ENCODE peak calls at places on chromosome 7, in five cellular contexts. D is IMR-90, P is neuronal stem cell, T is mesendoderm, B is H9. G is an unnamed sample.

GRCh38 chr7:33195264-33195663 is 65.9 kb downstream of the BBS9 start:
- DNase-seq in T (no peak), P (no peak), D (peak), B (no peak), G (no peak)

GRCh38 chr7:129066290-129067131 is 11.6 kb upstream of the TNPO3 start:
- DNase-seq in D (peak), B (peak), P (no peak), T (peak), G (no peak)

GRCh38 chr7:135129579-135129978 is 18.3 kb upstream of the TMEM140 start:
- DNase-seq in P (no peak), T (no peak), D (no peak), B (no peak), G (no peak)

GRCh38 chr7:106864298-106865081 is 592 bp upstream of the PIK3CG start:
- DNase-seq in B (no peak), D (no peak), P (no peak), T (no peak), G (no peak)

GRCh38 chr7:135664046-135664589 is 1.8 kb downstream of the STMP1 start:
- DNase-seq in P (no peak), D (peak), T (no peak), B (no peak), G (no peak)

GRCh38 chr7:142338633-142339501 is 81.0 kb upstream of the PRSS58 start:
- DNase-seq in B (peak), D (peak), T (peak), P (peak), G (peak)

GRCh38 chr7:130356121-130356759 is 11.6 kb downstream of the CPA5 start:
- DNase-seq in B (peak), P (peak), D (peak), T (peak), G (peak)

GRCh38 chr7:93890041-93890463 is 501 bp downstream of the TFPI2 start:
- DNase-seq in D (peak), P (peak), T (peak), B (peak), G (peak)

GRCh38 chr7:131122394-131122793 is 205.3 kb upstream of the MKLN1 start:
- DNase-seq in B (no peak), T (no peak), D (no peak), P (no peak), G (no peak)

GRCh38 chr7:586494-586893 is 66.8 kb upstream of the PDGFA start:
- DNase-seq in T (no peak), D (no peak), P (no peak), B (no peak), G (no peak)

GRCh38 chr7:590731-591551 is 71.3 kb upstream of the PDGFA start:
- DNase-seq in B (no peak), P (no peak), T (no peak), D (no peak), G (no peak)

GRCh38 chr7:587769-588168 is 68.1 kb upstream of the PDGFA start:
- DNase-seq in D (peak), B (no peak), P (no peak), T (peak), G (no peak)

GRCh38 chr7:591856-592628 is 72.4 kb upstream of the PDGFA start:
- DNase-seq in B (no peak), T (no peak), P (no peak), D (no peak), G (no peak)

DNA sequence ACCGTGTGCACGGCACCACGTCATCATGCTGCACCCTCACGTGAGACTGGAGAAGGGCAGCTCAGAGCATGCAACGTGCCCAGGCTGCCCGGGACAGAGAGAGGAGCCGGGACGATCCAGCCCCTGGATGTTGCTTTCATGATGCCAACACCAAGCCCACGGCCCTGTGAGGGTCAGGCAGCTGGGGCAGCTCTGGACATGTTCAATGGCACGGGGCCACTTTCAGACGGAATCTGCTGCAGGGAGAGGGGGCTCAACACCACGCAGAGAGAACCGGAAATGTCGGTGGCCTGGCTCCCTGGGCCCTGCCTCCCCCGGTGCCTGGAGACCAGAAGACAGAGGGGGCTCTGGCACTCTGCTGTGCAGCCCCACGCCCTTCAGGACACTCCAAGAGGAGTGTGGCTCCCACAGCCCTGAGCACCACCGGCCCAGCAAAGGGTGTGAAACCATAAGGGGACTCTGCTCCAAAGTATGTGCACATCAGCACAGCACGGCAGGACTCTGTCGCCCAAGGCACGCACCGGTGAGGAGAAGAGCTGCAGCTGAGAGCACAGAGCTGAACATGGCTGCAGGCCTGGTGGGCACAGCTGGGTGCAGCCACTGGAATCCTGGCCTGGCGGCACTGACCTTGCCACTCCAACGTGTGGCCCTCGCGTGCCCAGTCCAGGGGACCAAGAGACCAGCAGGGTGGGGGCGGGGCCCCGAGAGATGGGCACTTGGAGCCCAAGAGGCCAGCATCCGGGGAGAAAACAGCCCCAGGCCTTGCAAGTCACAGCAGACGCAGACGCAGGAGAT is 70.3 kb upstream of the PDGFA start:
- DNase-seq in T (no peak), D (no peak), P (no peak), B (no peak), G (no peak)
- H3K23ac ChIP-seq in T (no peak), D (no peak), P (peak), B (no peak), G (no peak)

DNA sequence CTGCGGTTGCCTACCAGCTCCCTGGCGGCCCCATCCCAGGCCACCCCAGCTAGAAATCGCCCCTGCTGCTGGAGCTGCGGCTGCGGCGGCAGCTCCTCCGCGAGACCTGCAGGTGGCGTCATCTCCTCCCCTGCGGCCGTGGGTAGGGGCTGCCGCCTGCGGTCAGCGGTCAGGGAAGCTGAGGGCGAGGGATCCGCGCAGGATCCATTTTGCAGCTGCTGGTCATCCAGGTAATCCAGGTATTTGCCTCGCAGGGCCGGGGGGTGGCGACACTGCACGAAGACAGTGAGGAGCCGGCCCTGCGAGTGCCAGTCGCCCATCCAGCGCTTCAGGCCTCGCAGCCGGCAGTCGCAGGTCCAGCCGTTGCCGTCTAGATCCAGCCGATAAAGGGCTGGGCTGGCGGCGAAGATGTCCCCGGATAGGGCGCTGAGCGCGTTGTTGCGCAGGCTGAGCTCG is 1.5 kb downstream of the TRIL start:
- DNase-seq in B (peak), D (peak), P (peak), T (peak), G (peak)
- H3K23ac ChIP-seq in B (no peak), D (no peak), P (peak), T (no peak), G (no peak)

DNA sequence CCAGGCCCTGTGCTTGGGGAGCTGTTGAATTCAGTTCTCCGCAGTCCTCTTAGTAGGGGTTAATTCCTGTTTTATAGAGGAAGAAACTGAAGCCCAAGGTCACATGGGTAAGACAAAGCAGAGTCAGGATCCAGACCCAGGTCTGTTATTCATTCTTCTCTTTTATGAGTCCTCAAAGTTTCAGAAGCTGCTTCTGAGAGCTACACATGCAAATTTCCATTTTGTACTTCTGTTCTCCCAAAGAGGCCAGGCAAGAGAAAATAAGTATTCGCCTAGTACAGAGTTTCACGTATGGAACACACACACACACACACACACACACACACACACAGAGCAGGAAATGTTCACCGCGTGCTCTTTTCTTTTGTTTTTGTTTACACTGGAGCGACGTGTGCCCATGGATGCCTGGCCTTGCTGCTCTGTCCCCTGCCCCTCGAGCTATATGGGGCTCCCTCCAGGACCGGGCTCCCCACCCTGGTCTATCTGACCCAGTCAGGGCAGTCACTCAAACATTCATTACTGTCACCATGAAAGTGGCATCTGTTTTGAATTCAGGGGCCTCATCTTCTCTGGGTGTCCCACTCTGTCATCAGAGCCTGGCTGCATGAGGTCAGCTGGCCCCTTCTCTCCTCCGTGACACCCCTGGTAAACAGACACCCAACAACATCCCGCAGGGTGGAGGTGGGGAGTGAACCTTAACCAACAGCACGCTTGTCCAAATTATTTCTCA is 84.4 kb downstream of the TNS3 start:
- DNase-seq in T (no peak), B (no peak), P (no peak), D (no peak), G (no peak)
- H3K23ac ChIP-seq in T (no peak), B (no peak), P (no peak), D (no peak), G (no peak)

GRCh38 chr7:79452495-79453265 is 787 bp downstream of the MAGI2 start:
- DNase-seq in B (peak), P (peak), D (peak), T (peak), G (no peak)
- H3K23ac ChIP-seq in B (no peak), P (no peak), D (peak), T (peak), G (no peak)

GRCh38 chr7:44131173-44132009 is 8.0 kb upstream of the POLD2 start:
- DNase-seq in T (peak), D (no peak), P (no peak), B (peak), G (no peak)

GRCh38 chr7:44128721-44129582 is 5.6 kb upstream of the POLD2 start:
- DNase-seq in D (no peak), B (no peak), T (no peak), P (no peak), G (no peak)

GRCh38 chr7:44134943-44135628 is 6.0 kb downstream of the MYL7 start:
- DNase-seq in T (no peak), B (no peak), D (no peak), P (no peak), G (no peak)

GRCh38 chr7:44133295-44133694 is 7.8 kb downstream of the MYL7 start:
- DNase-seq in P (no peak), D (no peak), T (no peak), B (no peak), G (no peak)

DNA sequence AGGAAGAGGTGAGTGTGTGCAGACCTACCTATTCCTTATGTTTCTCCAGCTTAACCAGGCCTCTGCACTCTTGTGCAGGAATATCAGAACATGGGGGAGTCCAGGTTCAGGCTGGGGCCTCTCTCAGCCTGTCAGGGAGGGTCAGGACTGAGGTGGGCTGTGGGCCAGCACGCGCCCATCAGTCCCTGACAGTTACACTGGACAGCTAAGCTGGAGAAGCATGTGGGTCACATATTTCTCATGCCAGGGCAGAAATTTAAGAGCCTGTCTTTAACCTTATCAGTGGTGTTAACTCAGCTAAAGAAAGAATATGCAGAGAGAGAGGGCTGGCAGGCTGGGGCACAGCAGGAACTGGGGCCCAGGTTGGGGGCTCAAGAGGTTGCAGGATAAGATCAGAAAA is 8.7 kb upstream of the POLD2 start:
- DNase-seq in D (peak), P (no peak), B (no peak), T (peak), G (no peak)
- H3K23ac ChIP-seq in D (no peak), P (no peak), B (no peak), T (no peak), G (no peak)

DNA sequence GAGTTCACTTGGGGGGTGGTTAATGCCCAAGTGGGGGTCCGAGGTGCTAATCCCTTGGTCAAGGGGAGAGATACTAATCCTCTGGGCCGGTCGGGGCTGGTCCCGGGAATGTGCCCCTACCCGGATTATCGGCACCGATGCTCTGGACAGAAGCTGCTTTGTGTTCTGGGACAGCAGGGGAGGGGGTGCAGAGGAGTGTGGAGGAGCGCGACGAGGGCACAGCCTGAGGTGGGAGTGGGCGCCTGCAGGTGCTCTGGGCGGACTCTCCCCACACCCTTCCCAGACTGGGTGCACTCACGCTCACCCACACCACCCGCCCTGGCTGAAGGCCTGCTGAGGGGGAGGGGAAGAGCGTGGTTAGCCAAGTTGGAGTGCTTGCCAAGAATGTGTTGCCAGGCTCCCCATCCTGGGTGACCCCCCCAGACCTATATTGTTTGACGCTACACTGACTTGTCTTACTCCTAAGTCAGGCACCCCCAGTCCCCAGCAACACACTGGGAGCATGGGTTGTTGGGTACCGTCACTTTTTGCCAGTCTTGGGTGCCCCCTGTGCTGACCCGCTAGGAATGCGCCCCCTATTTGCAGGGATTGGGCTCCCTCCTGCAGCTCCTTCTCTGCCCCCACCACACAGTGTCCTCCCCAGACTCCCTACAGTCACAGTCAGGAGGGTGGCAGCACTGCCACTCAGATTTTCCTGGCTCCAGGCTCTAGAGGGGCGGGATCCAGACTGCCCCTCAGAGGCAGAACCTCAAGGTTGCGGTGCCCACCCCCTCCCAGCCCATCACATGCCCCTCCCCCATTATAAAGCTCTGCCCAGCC is 1.2 kb downstream of the SLC4A2 start:
- DNase-seq in B (no peak), P (peak), D (no peak), T (peak), G (no peak)
- H3K23ac ChIP-seq in B (no peak), P (peak), D (peak), T (peak), G (no peak)

DNA sequence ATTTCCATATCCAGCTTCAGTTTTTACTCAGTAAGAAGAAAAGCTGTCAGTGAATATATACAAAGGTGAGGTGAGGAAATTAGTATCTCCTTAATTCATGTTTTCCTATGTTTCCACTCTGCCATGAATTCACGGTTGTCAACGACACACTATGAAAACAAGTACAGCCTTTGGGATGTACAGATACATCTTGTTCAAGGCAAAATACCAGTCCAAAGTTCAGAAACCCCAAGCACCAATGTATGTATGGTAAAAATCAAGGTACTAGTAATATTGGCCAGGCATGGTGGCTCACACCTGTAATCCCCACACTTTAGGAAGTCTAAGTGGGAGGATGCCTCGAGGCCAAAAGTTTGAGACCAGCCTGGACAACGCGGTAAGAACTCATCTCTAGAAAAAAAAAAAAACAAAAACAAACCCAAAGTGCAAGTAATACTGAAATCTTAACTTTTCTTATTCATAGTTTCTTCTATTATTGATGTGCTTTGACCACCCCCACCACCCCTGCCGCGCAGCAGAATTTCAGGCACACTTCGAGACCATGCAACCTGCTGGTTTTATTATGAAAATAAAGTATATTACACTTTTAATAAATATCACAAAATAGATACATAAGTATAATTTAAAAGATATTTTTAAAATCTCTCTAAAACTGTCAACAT is 3.5 kb downstream of the ESYT2 start:
- DNase-seq in P (no peak), D (no peak), B (no peak), T (no peak), G (no peak)
- H3K23ac ChIP-seq in P (no peak), D (no peak), B (no peak), T (no peak), G (no peak)

GRCh38 chr7:39949980-39950472 is at the start of gene CDK13:
- DNase-seq in P (peak), B (peak), T (peak), D (peak), G (no peak)
- H3K23ac ChIP-seq in P (peak), B (peak), T (peak), D (peak), G (no peak)

GRCh38 chr7:55575098-55575497 is 2.8 kb upstream of the VOPP1 start:
- DNase-seq in D (no peak), B (no peak), T (no peak), P (no peak), G (no peak)

GRCh38 chr7:55573526-55573925 is 1.2 kb upstream of the VOPP1 start:
- DNase-seq in T (no peak), P (no peak), D (peak), B (no peak), G (no peak)

GRCh38 chr7:55574062-55574717 is 1.9 kb upstream of the VOPP1 start:
- DNase-seq in T (no peak), D (peak), P (no peak), B (no peak), G (no peak)

GRCh38 chr7:55576753-55577152 is 4.5 kb upstream of the VOPP1 start:
- DNase-seq in T (no peak), P (no peak), D (no peak), B (no peak), G (no peak)

DNA sequence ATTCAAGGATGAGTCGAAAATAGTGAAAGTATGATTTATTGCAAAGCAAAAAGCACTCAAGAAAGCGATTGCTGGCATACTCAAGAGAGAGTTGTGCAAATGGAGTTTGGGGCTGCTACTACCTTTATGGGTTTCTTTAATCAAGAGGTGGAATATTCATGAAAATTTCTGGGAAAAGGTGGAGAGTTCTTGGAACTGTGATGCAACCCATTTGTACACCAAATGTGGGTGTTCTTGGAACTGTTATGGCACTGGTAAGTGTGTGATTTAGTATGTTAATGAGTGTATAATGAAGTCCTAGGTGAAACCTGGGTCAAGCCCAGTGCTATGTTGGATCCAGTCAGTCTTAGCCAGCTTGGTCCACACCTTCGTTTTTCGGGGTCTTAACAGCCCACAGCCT is 3.4 kb upstream of the VOPP1 start:
- DNase-seq in B (no peak), P (no peak), D (no peak), T (no peak), G (no peak)
- H3K23ac ChIP-seq in B (no peak), P (no peak), D (no peak), T (no peak), G (no peak)

DNA sequence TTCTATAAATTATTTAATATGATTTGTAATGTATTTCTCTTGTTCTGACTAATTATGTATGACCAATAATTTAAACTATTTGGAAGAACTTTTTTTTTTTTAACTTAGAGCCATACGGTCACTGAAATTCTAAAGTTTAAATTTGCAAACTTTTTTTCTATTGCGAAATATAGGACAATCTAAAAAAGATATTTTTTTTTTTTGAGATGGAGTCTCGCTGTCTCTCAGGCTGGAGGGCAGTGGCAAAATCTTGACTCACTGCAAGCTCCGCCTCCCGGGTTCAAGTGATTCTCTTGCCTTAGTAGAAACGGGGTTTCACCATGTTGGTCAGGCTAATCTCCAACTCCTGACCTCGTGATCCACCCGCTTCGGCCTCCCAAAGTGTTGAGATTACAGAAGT is 130.5 kb downstream of the CPED1 start:
- DNase-seq in D (no peak), B (no peak), P (no peak), T (no peak), G (no peak)
- H3K23ac ChIP-seq in D (no peak), B (no peak), P (no peak), T (no peak), G (no peak)

G was measured in H1.